ENCODE peak calls at places on chromosomes 2 and 18, in seven cellular contexts. N is IMR-90; Z is CD8-positive, alpha-beta memory T cell; M is lung; K is ovary; J is aorta; X is mammary epithelial cell. V is an unnamed sample. For H3K4me1, the result is how much of the 10 kb centered on the place peaks cover.

GRCh38 chr2:3127279-3127690 is 250.3 kb downstream of the EIPR1 start:
- DNase-seq in Z (no peak), J (no peak), N (no peak), X (no peak), M (no peak), K (no peak), V (no peak)

GRCh38 chr2:112839407-112840067 is 3.0 kb upstream of the IL1B start:
- DNase-seq in K (no peak), N (no peak), M (no peak), X (no peak), J (peak), Z (no peak), V (no peak)

GRCh38 chr2:31137211-31138036 is 816 bp downstream of the GALNT14 start:
- DNase-seq in N (no peak), J (no peak), Z (no peak), X (peak), M (no peak), K (no peak), V (no peak)

GRCh38 chr2:86249843-86250402 is 50.7 kb downstream of the MRPL35 start:
- DNase-seq in N (no peak), Z (no peak), K (no peak), X (no peak), J (no peak), M (no peak), V (no peak)

GRCh38 chr18:55853268-55853667 is 265.3 kb upstream of the TCF4 start:
- DNase-seq in M (no peak), Z (no peak), X (no peak), K (no peak), J (no peak), N (no peak), V (no peak)

GRCh38 chr18:22604390-22604985 is 186.8 kb upstream of the CTAGE1 start:
- DNase-seq in Z (no peak), J (peak), K (no peak), M (peak), X (peak), N (peak), V (peak)

GRCh38 chr2:218332920-218333645 is 23.6 kb upstream of the CATIP start:
- DNase-seq in N (no peak), M (no peak), Z (no peak), X (no peak), J (peak), K (no peak), V (no peak)

GRCh38 chr2:241770185-241770935 is 6.3 kb upstream of the GAL3ST2 start:
- DNase-seq in M (no peak), N (no peak), J (no peak), Z (no peak), K (no peak), X (no peak), V (no peak)

GRCh38 chr18:76410660-76411417 is 84.2 kb downstream of the ZNF516 start:
- DNase-seq in X (no peak), K (no peak), J (no peak), M (no peak), N (no peak), Z (no peak), V (no peak)
- H3K4me1 ChIP-seq in X (under half), K (under half), J (under half), M (under half), N (under half), Z (under half), V (under half)

DNA sequence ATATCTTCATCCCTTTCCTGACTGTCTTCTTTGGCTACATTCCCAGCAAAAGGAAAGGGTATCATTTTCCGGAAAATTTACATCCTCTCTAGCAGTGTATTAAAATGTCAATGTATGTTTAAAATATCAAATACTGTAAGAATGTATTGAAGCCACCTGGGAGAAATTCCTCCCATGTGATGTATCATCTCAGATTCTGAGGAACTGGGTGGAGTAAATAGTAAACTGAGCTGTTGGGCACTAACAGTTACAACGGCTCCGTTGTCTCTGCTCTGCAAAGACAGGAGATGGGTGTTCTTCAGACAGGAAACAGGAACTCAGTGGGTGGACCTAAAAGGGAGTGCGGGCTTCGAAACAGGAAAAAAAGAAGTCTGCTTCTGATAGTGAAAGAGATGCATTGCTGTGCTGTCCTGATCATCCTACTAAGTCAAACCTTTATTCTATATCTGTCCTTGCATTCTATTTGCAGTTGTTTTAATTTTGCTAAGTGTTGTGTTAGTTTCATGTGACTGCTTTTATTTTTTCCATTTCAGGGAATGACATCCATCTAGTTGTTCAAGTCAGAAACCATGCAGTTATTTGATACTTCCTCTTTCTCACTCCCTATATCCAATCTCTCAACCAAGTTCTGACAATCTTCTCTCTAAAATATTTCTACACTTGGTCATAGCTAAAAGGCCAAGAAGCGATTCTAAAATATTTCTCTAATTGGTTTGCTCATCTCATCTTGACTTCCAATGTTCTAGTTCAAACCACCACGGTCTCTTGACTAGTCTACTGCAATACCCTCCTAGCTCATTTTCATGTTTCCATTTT is 19.4 kb downstream of the DOK1 start:
- DNase-seq in N (peak), M (no peak), X (no peak), J (no peak), K (no peak), Z (no peak), V (no peak)
- H3K27ac ChIP-seq in N (peak), M (no peak), X (no peak), J (no peak), K (no peak), Z (no peak), V (no peak)

GRCh38 chr18:48946329-48946835 is 4.4 kb downstream of the SMAD7 start:
- DNase-seq in X (peak), K (no peak), N (peak), Z (no peak), J (no peak), M (no peak), V (peak)

GRCh38 chr18:48948112-48949050 is 2.4 kb downstream of the SMAD7 start:
- DNase-seq in Z (peak), M (no peak), J (no peak), K (no peak), X (peak), N (peak), V (no peak)

GRCh38 chr18:48945953-48946217 is 4.9 kb downstream of the SMAD7 start:
- DNase-seq in X (no peak), Z (no peak), K (no peak), J (no peak), N (no peak), M (no peak), V (peak)

GRCh38 chr18:48947583-48947982 is 3.2 kb downstream of the SMAD7 start:
- DNase-seq in M (no peak), X (peak), N (no peak), K (no peak), J (peak), Z (no peak), V (no peak)

GRCh38 chr18:48947102-48947501 is 3.7 kb downstream of the SMAD7 start:
- DNase-seq in M (no peak), J (no peak), K (no peak), X (no peak), Z (no peak), N (no peak), V (no peak)
- H3K4me1 ChIP-seq in M (under half), J (under half), K (under half), X (half or more), Z (half or more), N (under half), V (under half)

DNA sequence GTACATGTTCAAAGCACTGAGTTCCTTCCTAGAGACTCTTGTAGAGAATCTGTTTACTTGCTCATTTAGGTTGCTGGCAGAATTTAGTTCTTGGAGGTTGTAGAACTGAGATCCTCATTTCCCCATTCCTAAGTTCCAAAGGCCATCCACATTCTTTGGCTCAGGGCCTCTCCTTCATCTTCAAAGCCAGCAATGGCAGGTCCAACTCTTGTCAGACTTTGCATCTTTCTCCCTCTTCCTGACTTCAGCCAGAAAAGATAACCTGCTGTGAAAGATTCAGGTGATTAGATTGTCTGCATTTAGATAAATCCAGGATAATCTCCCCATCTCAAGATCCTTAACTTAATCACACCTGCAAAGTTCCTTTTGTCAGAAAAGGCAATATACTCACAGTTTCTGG is 51.1 kb downstream of the SOCS6 start:
- DNase-seq in M (no peak), J (no peak), Z (no peak), K (no peak), N (no peak), X (no peak), V (no peak)
- H3K27ac ChIP-seq in M (no peak), J (no peak), Z (no peak), K (no peak), N (no peak), X (no peak), V (no peak)

V was measured in uterus.